ENCODE peak calls at places on chromosome 19, in four cellular contexts. H, Z, T and Y are unnamed samples.

GRCh38 chr19:13262450-13262849 is 112.2 kb downstream of the IER2 start:
- DNase-seq in T (peak; percentile 38), H (peak; percentile 52), Z (peak; percentile 71), Y (no peak)

GRCh38 chr19:28332351-28332750 is 880.6 kb downstream of the UQCRFS1 start:
- DNase-seq in H (no peak), T (no peak), Z (no peak), Y (no peak)

GRCh38 chr19:19530423-19530804 is 1.7 kb downstream of the YJEFN3 start:
- DNase-seq in H (no peak), Z (no peak), T (no peak), Y (no peak)

GRCh38 chr19:31037311-31037710 is 311.9 kb downstream of the TSHZ3 start:
- DNase-seq in H (no peak), T (no peak), Z (no peak), Y (no peak)

GRCh38 chr19:676343-677105 is at the start of gene FSTL3:
- DNase-seq in T (no peak), Z (no peak), H (no peak), Y (no peak)

GRCh38 chr19:41887711-41888382 is 4.9 kb downstream of the ARHGEF1 start:
- DNase-seq in T (peak; percentile 95), Z (no peak), H (no peak), Y (no peak)

GRCh38 chr19:38425810-38426466 is at the start of gene RASGRP4:
- DNase-seq in T (no peak), Z (peak; percentile 84), H (no peak), Y (no peak)

GRCh38 chr19:51024924-51025323 is 1.5 kb downstream of the KLK11 start:
- DNase-seq in T (no peak), Z (no peak), H (no peak), Y (no peak)

GRCh38 chr19:53808710-53809125 is 15.4 kb downstream of the NLRP12 start:
- DNase-seq in T (peak; percentile 68), H (peak; percentile 25), Z (no peak), Y (no peak)

GRCh38 chr19:50705422-50706019 is 14.1 kb downstream of the SHANK1 start:
- DNase-seq in H (peak; percentile 72), Z (peak; percentile 82), T (peak; percentile 18), Y (peak; percentile 21)

GRCh38 chr19:42284641-42285341 is 15.7 kb downstream of the CIC start:
- DNase-seq in H (no peak), Z (no peak), T (no peak), Y (no peak)

GRCh38 chr19:17328517-17329060 is 6.1 kb downstream of the ANO8 start:
- DNase-seq in H (no peak), Z (no peak), T (no peak), Y (no peak)

GRCh38 chr19:2239771-2240770 is 3.4 kb downstream of the SF3A2 start:
- DNase-seq in Z (peak; percentile 49), T (no peak), H (no peak), Y (no peak)

GRCh38 chr19:11091343-11092153 is 2.3 kb downstream of the LDLR start:
- DNase-seq in H (no peak), T (peak; percentile 94), Z (no peak), Y (no peak)

GRCh38 chr19:41882568-41883462 is at the start of gene ARHGEF1:
- DNase-seq in Z (peak; percentile 79), H (no peak), T (no peak), Y (no peak)

GRCh38 chr19:3680939-3681338 is 19.3 kb downstream of the PIP5K1C start:
- DNase-seq in T (no peak), Z (no peak), H (no peak), Y (no peak)

GRCh38 chr19:40717880-40718773 is 1.2 kb downstream of the ITPKC start:
- DNase-seq in Z (no peak), H (no peak), T (peak; percentile 18), Y (no peak)

GRCh38 chr19:18846862-18847515 is 15.2 kb downstream of the UPF1 start:
- DNase-seq in T (peak; percentile 54), H (peak; percentile 78), Z (peak; percentile 69), Y (no peak)

GRCh38 chr19:15640904-15641597 is 354 bp downstream of the CYP4F3 start:
- DNase-seq in T (peak; percentile 87), Z (no peak), H (no peak), Y (no peak)

GRCh38 chr19:7522072-7522922 is at the start of gene MCOLN1:
- DNase-seq in T (peak; percentile 91), H (peak; percentile 100), Z (peak; percentile 100), Y (peak; percentile 91)

GRCh38 chr19:11338164-11338563 is 1.3 kb downstream of the RAB3D start:
- DNase-seq in Z (no peak), H (no peak), T (no peak), Y (no peak)

GRCh38 chr19:46975918-46976782 is 43.5 kb upstream of the NPAS1 start:
- DNase-seq in H (peak; percentile 38), Z (no peak), T (peak; percentile 70), Y (no peak)

GRCh38 chr19:7705387-7706187 is 3.7 kb upstream of the FCER2 start:
- DNase-seq in Z (no peak), T (no peak), H (no peak), Y (peak; percentile 91)

GRCh38 chr19:40822161-40822560 is 23.2 kb downstream of the EGLN2 start:
- DNase-seq in Z (no peak), H (no peak), T (no peak), Y (no peak)

GRCh38 chr19:46493236-46494114 is 2.2 kb downstream of the PNMA8B start:
- DNase-seq in T (no peak), Z (no peak), H (no peak), Y (no peak)

GRCh38 chr19:14507704-14508246 is 10.4 kb downstream of the DNAJB1 start:
- DNase-seq in Z (peak; percentile 38), T (peak; percentile 71), H (no peak), Y (no peak)

GRCh38 chr19:38919837-38920528 is 8.0 kb upstream of the CCER2 start:
- DNase-seq in T (no peak), H (no peak), Z (no peak), Y (no peak)

GRCh38 chr19:17346109-17346671 is 8.8 kb downstream of the GTPBP3 start:
- DNase-seq in H (peak; percentile 86), T (peak; percentile 39), Z (peak; percentile 87), Y (peak; percentile 42)

GRCh38 chr19:29622191-29623070 is 16.3 kb downstream of the POP4 start:
- DNase-seq in H (no peak), T (no peak), Z (no peak), Y (no peak)

GRCh38 chr19:13117176-13117771 is 734 bp upstream of the TRMT1 start:
- DNase-seq in H (no peak), Z (no peak), T (no peak), Y (no peak)

GRCh38 chr19:10001899-10002298 is 8.4 kb downstream of the COL5A3 start:
- DNase-seq in T (peak; percentile 63), H (peak; percentile 32), Z (peak; percentile 51), Y (no peak)

GRCh38 chr19:55379161-55379560 is 2.5 kb downstream of the TMEM190 start:
- DNase-seq in H (no peak), Z (no peak), T (no peak), Y (no peak)

GRCh38 chr19:41701401-41702075 is 6.9 kb upstream of the CEACAM5 start:
- DNase-seq in T (no peak), Z (no peak), H (peak; percentile 37), Y (no peak)

GRCh38 chr19:40223135-40223822 is 3.2 kb downstream of the CCNP start:
- DNase-seq in H (no peak), Z (no peak), T (no peak), Y (no peak)

GRCh38 chr19:37991176-37991835 is 84.3 kb downstream of the SIPA1L3 start:
- DNase-seq in T (no peak), Z (no peak), H (no peak), Y (no peak)

GRCh38 chr19:46614114-46614701 is 10.7 kb downstream of the PTGIR start:
- DNase-seq in H (peak; percentile 83), Z (peak; percentile 86), T (peak; percentile 61), Y (no peak)

GRCh38 chr19:46785054-46785979 is 3.1 kb downstream of the SLC1A5 start:
- DNase-seq in T (no peak), H (no peak), Z (no peak), Y (no peak)

GRCh38 chr19:38684078-38684861 is 36.8 kb downstream of the ACTN4 start:
- DNase-seq in T (no peak), H (peak; percentile 46), Z (peak; percentile 56), Y (no peak)

GRCh38 chr19:18730885-18731513 is 47.5 kb downstream of the CRTC1 start:
- DNase-seq in H (no peak), Z (no peak), T (peak; percentile 41), Y (no peak)

GRCh38 chr19:49631279-49631588 is 8.7 kb downstream of the RRAS start:
- DNase-seq in Z (no peak), T (no peak), H (no peak), Y (no peak)

GRCh38 chr19:49629659-49630058 is 10.3 kb downstream of the RRAS start:
- DNase-seq in Z (no peak), H (no peak), T (no peak), Y (no peak)

GRCh38 chr19:49626243-49626642 is 13.7 kb downstream of the RRAS start:
- DNase-seq in Z (no peak), T (no peak), H (no peak), Y (no peak)

GRCh38 chr19:49624967-49625910 is 14.7 kb downstream of the RRAS start:
- DNase-seq in Z (no peak), T (no peak), H (no peak), Y (no peak)
- TF ChIP-seq FOXK2 in Z (no peak), T (no peak), H (no peak), Y (no peak)

GRCh38 chr19:43524922-43525835 is 1.8 kb downstream of the ETHE1 start:
- DNase-seq in T (peak; percentile 87), H (no peak), Z (no peak), Y (peak; percentile 44)
- TF ChIP-seq FOXK2 in T (no peak), H (no peak), Z (no peak), Y (no peak)

DNA sequence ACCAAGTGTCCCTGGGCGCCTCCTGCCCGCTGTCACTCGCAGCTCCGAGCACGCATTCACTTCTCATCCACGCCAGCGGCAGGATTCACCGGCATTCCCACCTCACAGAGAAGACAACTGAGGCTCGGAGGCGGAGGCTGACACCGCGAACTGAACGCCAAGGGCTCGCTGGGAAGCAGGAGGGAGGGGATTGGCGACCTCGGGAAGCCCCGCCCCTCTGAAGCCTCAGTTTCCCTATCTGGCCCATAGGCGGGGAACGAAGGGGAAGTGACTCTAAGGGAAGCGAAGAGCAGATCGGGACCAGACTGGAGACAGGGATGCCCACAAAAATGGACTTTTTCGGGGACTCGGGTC is 256 bp downstream of the MICOS13 start:
- DNase-seq in T (no peak), H (no peak), Z (no peak), Y (no peak)
- TF ChIP-seq FOXK2 in T (no peak), H (no peak), Z (no peak), Y (no peak)

DNA sequence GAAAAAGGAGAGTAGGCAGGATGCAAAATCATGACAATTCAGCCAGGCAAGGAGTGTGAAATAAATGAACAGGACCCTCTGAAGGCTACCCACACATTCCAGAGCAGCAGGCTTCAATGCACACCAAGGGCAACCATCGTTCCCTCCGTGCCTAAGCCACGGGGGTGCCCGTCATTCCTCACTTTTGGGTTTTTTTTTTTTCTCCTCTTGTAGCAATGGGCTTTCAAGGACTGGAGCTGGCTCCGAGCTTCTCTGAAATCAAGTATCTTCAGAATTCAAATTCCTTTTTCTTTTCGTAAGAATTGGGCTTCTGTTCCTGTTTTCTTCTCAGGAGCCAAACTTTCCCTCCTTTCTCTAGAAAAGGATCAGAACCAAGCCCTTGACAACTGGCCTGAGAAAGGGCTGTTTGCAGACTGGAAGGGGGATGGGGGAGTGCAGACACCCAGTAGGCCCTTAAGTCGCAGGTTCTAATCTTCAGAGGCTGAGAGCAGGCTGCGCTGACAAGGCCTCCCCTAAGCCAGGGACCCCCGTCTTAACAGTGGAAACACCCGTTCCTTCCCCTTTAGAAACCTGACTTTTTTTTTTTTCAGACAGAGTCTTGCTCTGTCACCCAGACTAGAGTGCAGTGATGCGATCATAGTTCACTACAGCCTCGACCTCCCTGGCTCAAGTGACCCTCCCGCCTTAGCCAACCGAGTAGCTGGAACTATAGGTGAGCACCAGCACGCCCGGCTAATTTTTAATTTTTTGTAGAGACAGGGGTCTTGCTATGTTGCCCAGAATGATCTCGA is 51.7 kb downstream of the RFX2 start:
- DNase-seq in H (no peak), T (no peak), Z (no peak), Y (no peak)
- TF ChIP-seq FOXK2 in H (no peak), T (no peak), Z (no peak), Y (no peak)